ENCODE peak calls at places on chromosomes 13 and 19, in six cellular contexts. J is activated naive CD8-positive, alpha-beta T cell treated with anti-CD3 and anti-CD28 coated beads, Interleukin-2, amount 50 U/mL, for 24 hours; D is cardiac muscle cell; R is naive thymus-derived CD8-positive, alpha-beta T cell; N is stimulated activated CD8-positive, alpha-beta memory T cell treated with anti-CD3 and anti-CD28 coated beads, Interleukin-4, amount 100 ng/mL, for 24 hours; B is adrenal gland. P is an unnamed sample.

GRCh38 chr19:15124572-15125231 is 17.5 kb downstream of the SYDE1 start:
- DNase-seq in N (no peak), R (no peak), B (no peak), J (no peak), D (no peak), P (no peak)

GRCh38 chr19:45766919-45767346 is 2.1 kb downstream of the SIX5 start:
- DNase-seq in R (no peak), N (no peak), B (peak; percentile 60), D (no peak), J (no peak), P (no peak)

GRCh38 chr13:43766766-43767165 is 20.0 kb downstream of the ENOX1 start:
- DNase-seq in R (no peak), J (no peak), B (no peak), N (no peak), D (peak; percentile 28), P (no peak)

GRCh38 chr13:43374621-43375020 is 351.2 kb downstream of the DNAJC15 start:
- DNase-seq in J (no peak), N (no peak), R (no peak), D (peak; percentile 80), B (no peak), P (no peak)

GRCh38 chr13:21420706-21421105 is 38.4 kb downstream of the ZDHHC20 start:
- DNase-seq in D (peak; percentile 28), J (no peak), B (no peak), R (no peak), N (no peak), P (no peak)

GRCh38 chr19:17183271-17183757 is 31.8 kb upstream of the USE1 start:
- DNase-seq in D (no peak), N (no peak), J (peak; percentile 46), B (no peak), R (no peak), P (no peak)

GRCh38 chr19:28680091-28680490 is 532.9 kb downstream of the UQCRFS1 start:
- DNase-seq in R (no peak), J (no peak), N (no peak), B (no peak), D (no peak), P (no peak)

GRCh38 chr13:26440111-26440510 is 117.4 kb upstream of the WASF3 start:
- DNase-seq in N (no peak), R (no peak), J (no peak), D (no peak), B (no peak), P (no peak)

GRCh38 chr19:6778386-6778785 is 5.9 kb downstream of the VAV1 start:
- DNase-seq in D (no peak), B (no peak), R (no peak), N (no peak), J (no peak), P (no peak)

GRCh38 chr19:1027020-1027952 is 878 bp downstream of the CNN2 start:
- DNase-seq in N (no peak), J (peak; percentile 57), R (no peak), D (peak; percentile 54), B (no peak), P (no peak)

GRCh38 chr13:26184791-26185250 is 37.3 kb downstream of the RNF6 start:
- DNase-seq in D (peak; percentile 82), B (peak; percentile 80), R (peak; percentile 59), J (peak; percentile 68), N (peak; percentile 47), P (no peak)

GRCh38 chr19:16367269-16367683 is 42.6 kb downstream of the KLF2 start:
- DNase-seq in J (peak; percentile 52), D (no peak), B (no peak), N (no peak), R (peak; percentile 75), P (no peak)

GRCh38 chr13:91017669-91018053 is 329.8 kb upstream of the MIR17HG start:
- DNase-seq in J (no peak), B (no peak), N (no peak), D (peak; percentile 9), R (no peak), P (no peak)

GRCh38 chr19:44703336-44704078 is 4.6 kb downstream of the CEACAM16 start:
- DNase-seq in N (no peak), R (no peak), B (no peak), J (no peak), D (no peak), P (no peak)

GRCh38 chr13:93045836-93046235 is 180.8 kb upstream of the GPC6 start:
- DNase-seq in J (no peak), D (peak; percentile 21), B (no peak), R (no peak), N (no peak), P (no peak)

GRCh38 chr19:32720936-32721250 is 1.3 kb downstream of the TDRD12 start:
- DNase-seq in J (no peak), B (no peak), D (no peak), R (no peak), N (no peak), P (no peak)